ENCODE peak calls at places on chromosomes 1 and 21, in nine cellular contexts. I, P, N, G, A, B, Y, F and S are unnamed samples.

GRCh38 chr1:152917794-152918193 is 9.4 kb downstream of the IVL start:
- DNase-seq in I (peak; percentile 1), P (no peak), N (no peak), G (peak; percentile 46), A (no peak), B (no peak), Y (no peak), F (no peak), S (no peak)

GRCh38 chr21:42319368-42319767 is 4.2 kb upstream of the TFF3 start:
- DNase-seq in I (no peak), P (no peak), N (no peak), G (no peak), A (peak; percentile 86), B (no peak), Y (no peak), F (no peak), S (no peak)

GRCh38 chr1:228172591-228173527 is 7.3 kb downstream of the IBA57 start:
- DNase-seq in I (no peak), P (no peak), N (no peak), G (no peak), A (no peak), B (peak; percentile 36), Y (no peak), F (no peak), S (peak; percentile 60)

GRCh38 chr1:110383311-110383990 is 7.4 kb downstream of the SLC16A4 start:
- DNase-seq in I (no peak), P (no peak), N (no peak), G (peak; percentile 31), A (no peak), B (no peak), Y (no peak), F (no peak), S (no peak)

GRCh38 chr1:26976621-26977510 is 16.6 kb upstream of the KDF1 start:
- DNase-seq in I (no peak), P (no peak), N (no peak), G (no peak), A (no peak), B (no peak), Y (no peak), F (no peak), S (no peak)

GRCh38 chr1:193275773-193276172 is 89.4 kb upstream of the B3GALT2 start:
- DNase-seq in I (no peak), P (no peak), N (no peak), G (no peak), A (no peak), B (peak; percentile 77), Y (no peak), F (no peak), S (no peak)

GRCh38 chr1:202501281-202501680 is 152.8 kb downstream of the PPP1R12B start:
- DNase-seq in I (peak; percentile 48), P (no peak), N (no peak), G (peak; percentile 25), A (no peak), B (no peak), Y (no peak), F (no peak), S (no peak)

GRCh38 chr1:84505167-84506001 is 802 bp upstream of the SPATA1 start:
- DNase-seq in I (peak; percentile 42), P (peak; percentile 75), N (peak; percentile 13), G (peak; percentile 1), A (no peak), B (no peak), Y (peak; percentile 76), F (no peak), S (peak; percentile 78)

GRCh38 chr1:170707959-170708666 is 44.2 kb downstream of the PRRX1 start:
- DNase-seq in I (peak; percentile 99), P (no peak), N (no peak), G (peak; percentile 93), A (no peak), B (no peak), Y (no peak), F (no peak), S (no peak)

GRCh38 chr1:26887125-26887524 is 3.0 kb downstream of the GPN2 start:
- DNase-seq in I (peak; percentile 52), P (no peak), N (no peak), G (no peak), A (no peak), B (no peak), Y (no peak), F (no peak), S (no peak)

GRCh38 chr1:46302091-46303037 is 1.1 kb downstream of the LRRC41 start:
- DNase-seq in I (peak; percentile 52), P (peak; percentile 56), N (peak; percentile 66), G (peak; percentile 31), A (peak; percentile 90), B (peak; percentile 85), Y (peak; percentile 74), F (peak; percentile 63), S (peak; percentile 85)

GRCh38 chr1:28136636-28137613 is 39.6 kb downstream of the PTAFR start:
- DNase-seq in I (peak; percentile 51), P (no peak), N (no peak), G (peak; percentile 74), A (no peak), B (no peak), Y (no peak), F (no peak), S (no peak)

GRCh38 chr1:117826119-117826518 is 103.3 kb downstream of the GDAP2 start:
- DNase-seq in I (no peak), P (no peak), N (no peak), G (no peak), A (no peak), B (no peak), Y (no peak), F (no peak), S (no peak)
- H3K27ac ChIP-seq in I (peak overlapping the region; percentile 93), P (no peak overlapping the region), N (peak overlapping the region; percentile 18), G (no peak overlapping the region), A (no peak overlapping the region), B (no peak overlapping the region), Y (no peak overlapping the region), F (peak overlapping the region; percentile 11), S (no peak overlapping the region)

GRCh38 chr1:68231627-68232303 is 558 bp downstream of the WLS start:
- DNase-seq in I (peak; percentile 77), P (peak; percentile 63), N (peak; percentile 69), G (peak; percentile 68), A (no peak), B (peak; percentile 74), Y (no peak), F (peak; percentile 64), S (peak; percentile 85)

GRCh38 chr1:68230901-68231626 is 1.3 kb downstream of the WLS start:
- DNase-seq in I (no peak), P (peak; percentile 46), N (peak; percentile 34), G (peak; percentile 29), A (peak; percentile 84), B (peak; percentile 62), Y (no peak), F (peak; percentile 35), S (peak; percentile 53)

GRCh38 chr1:68234094-68234493 is 1.8 kb upstream of the WLS start:
- DNase-seq in I (no peak), P (no peak), N (no peak), G (no peak), A (no peak), B (no peak), Y (no peak), F (no peak), S (no peak)

GRCh38 chr1:68233202-68233601 is 879 bp upstream of the WLS start:
- DNase-seq in I (no peak), P (no peak), N (no peak), G (no peak), A (no peak), B (no peak), Y (no peak), F (no peak), S (no peak)

DNA sequence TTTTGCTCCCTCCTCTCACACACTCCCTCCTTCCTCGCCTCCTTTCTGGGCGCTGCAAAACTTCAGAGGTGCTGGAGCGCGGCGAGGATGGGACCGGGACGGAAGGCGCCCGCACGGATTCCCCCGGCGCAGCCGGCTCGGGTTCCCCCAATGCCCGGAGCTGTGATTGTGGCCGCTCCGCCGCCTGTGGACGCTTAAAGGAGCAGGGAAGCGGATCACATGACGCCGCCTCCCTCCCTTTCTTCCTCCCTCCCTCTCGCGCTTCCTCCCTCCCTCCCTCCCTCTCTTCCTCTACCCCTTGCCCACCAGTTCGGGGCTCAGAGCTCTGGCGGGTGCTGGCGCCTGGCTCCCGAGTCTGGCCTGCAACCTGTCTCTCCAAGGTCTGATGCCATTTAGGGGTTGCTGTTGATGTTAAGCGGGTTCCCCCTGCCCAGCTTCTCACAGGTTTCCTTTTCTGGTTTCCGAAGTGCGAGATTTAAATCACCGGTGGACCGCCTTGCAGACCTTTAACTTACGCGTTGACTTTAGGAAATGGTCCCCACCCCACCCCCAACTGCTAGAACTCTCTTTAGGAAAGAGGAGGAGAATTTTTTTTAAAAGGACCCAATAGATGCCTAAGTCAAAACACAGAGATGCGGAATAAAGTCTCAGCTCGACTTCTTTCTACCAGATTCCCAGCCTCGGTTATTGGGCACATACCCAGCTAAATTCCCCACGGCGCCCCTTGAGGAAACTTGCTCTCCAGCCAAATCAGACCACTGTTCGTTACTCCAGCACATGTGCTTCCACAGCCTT is at the start of gene WLS:
- DNase-seq in I (peak; percentile 80), P (peak; percentile 87), N (peak; percentile 81), G (peak; percentile 70), A (peak; percentile 93), B (peak; percentile 92), Y (no peak), F (peak; percentile 76), S (peak; percentile 89)
- H3K4me3 ChIP-seq in I (peak within 1 kb of the TSS; percentile 82), P (peak within 1 kb of the TSS; percentile 58), N (peak within 1 kb of the TSS; percentile 71), G (peak within 1 kb of the TSS; percentile 96), A (peak within 1 kb of the TSS; percentile 63), B (peak within 1 kb of the TSS; percentile 97), Y (no peak within 1 kb of the TSS), F (peak within 1 kb of the TSS; percentile 82), S (peak within 1 kb of the TSS; percentile 93)

GRCh38 chr1:6506210-6507036 is 15.0 kb upstream of the PLEKHG5 start:
- DNase-seq in I (no peak), P (no peak), N (no peak), G (no peak), A (no peak), B (no peak), Y (no peak), F (no peak), S (no peak)
- H3K27ac ChIP-seq in I (no peak overlapping the region), P (no peak overlapping the region), N (no peak overlapping the region), G (no peak overlapping the region), A (no peak overlapping the region), B (peak overlapping the region; percentile 44), Y (no peak overlapping the region), F (no peak overlapping the region), S (no peak overlapping the region)

DNA sequence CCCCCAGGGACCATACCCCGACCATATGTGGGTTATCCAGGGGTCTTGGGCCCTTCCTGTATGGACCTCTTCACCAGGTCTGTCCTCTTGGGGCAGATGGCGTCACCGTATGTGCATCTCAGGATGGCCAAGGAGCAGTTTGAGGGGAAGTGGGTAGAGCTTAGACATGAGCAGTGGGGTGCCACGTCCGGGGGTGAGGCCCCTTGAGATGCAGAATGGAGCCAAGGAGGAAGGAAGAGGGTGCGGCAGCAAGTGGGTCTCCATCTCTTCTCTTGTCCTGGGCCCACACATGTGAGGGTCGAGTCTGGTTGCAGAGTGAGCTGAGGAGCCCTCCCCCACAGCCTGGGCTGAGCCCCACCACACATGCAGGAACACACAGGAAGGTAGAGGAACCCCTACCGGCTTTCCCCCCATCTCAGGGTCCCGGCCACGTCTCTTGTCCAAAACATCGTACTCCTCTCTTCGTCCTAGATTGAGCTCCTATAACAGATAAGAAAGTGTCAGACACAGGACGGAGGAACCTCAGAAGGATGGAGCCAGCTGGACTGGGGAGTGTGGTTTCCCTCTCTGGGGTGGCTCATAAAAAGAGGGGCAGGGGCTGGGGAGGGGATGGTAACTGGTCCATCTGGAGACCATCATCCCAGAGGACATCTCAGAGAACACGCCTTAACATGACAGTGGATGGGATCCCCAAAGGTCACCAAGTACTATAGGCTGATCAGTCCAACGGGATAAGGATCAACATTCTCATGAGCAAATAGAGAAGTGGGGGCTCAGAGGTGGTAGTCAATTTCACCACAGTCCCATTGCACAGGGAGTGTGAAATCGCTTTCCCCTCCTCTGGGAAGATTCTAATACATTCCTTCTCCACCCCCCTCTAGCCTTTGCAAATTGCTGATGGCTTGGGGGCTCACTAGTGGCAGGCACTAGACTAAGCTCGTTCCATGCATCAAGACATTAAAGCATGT is 79.9 kb downstream of the CD247 start:
- DNase-seq in I (no peak), P (no peak), N (no peak), G (no peak), A (no peak), B (no peak), Y (no peak), F (no peak), S (no peak)
- H3K4me3 ChIP-seq in I (no peak overlapping the region), P (no peak overlapping the region), N (no peak overlapping the region), G (peak overlapping the region; percentile 47), A (no peak overlapping the region), B (peak overlapping the region; percentile 77), Y (no peak overlapping the region), F (peak overlapping the region; percentile 67), S (no peak overlapping the region)